ENCODE peak calls at places on chromosomes 13 and 19, in seven cellular contexts. I is heart left ventricle, Y is fibroblast of lung, A is hepatocyte, T is adrenal gland, Z is tibial artery, M is gastrocnemius medialis. F is an unnamed sample.

GRCh38 chr19:14410054-14410774 is 8.9 kb downstream of the DDX39A start:
- DNase-seq in M (no peak), T (no peak), Z (no peak), I (no peak), Y (no peak), A (no peak), F (peak; percentile 70)

GRCh38 chr19:46812898-46813569 is 24.6 kb upstream of the SLC1A5 start:
- DNase-seq in T (no peak), Y (no peak), A (no peak), M (no peak), Z (peak; percentile 92), I (no peak), F (no peak)

GRCh38 chr13:39918837-39919236 is 263.4 kb downstream of the COG6 start:
- DNase-seq in M (no peak), T (no peak), Z (no peak), Y (no peak), A (no peak), I (no peak), F (no peak)

GRCh38 chr13:20994441-20994821 is 67.0 kb downstream of the LATS2 start:
- DNase-seq in A (no peak), T (no peak), M (no peak), I (no peak), Z (no peak), Y (no peak), F (no peak)

GRCh38 chr13:113728571-113729054 is 30.4 kb upstream of the TMEM255B start:
- DNase-seq in M (no peak), Y (no peak), A (no peak), Z (no peak), I (no peak), T (no peak), F (peak; percentile 25)

GRCh38 chr13:112456138-112457056 is 80.2 kb downstream of the SPACA7 start:
- DNase-seq in Z (no peak), T (no peak), A (no peak), M (no peak), I (no peak), Y (no peak), F (no peak)

GRCh38 chr19:16628984-16629691 is 1.1 kb upstream of the MED26 start:
- DNase-seq in A (peak; percentile 70), M (peak; percentile 61), T (peak; percentile 68), I (peak; percentile 60), Y (peak; percentile 23), Z (no peak), F (no peak)

GRCh38 chr13:59157181-59157580 is 1006.5 kb downstream of the DIAPH3 start:
- DNase-seq in A (no peak), Y (peak; percentile 39), T (no peak), I (no peak), M (no peak), Z (no peak), F (no peak)

GRCh38 chr19:16121967-16122366 is 10.3 kb downstream of the RAB8A start:
- DNase-seq in Y (no peak), M (no peak), Z (no peak), A (no peak), T (no peak), I (no peak), F (no peak)

GRCh38 chr13:113758651-113759524 is at the start of gene TMEM255B:
- DNase-seq in A (peak; percentile 90), M (peak; percentile 58), Y (peak; percentile 66), I (peak; percentile 88), T (peak; percentile 89), Z (peak; percentile 93), F (peak; percentile 88)

GRCh38 chr13:27379694-27380596 is 44.5 kb upstream of the GTF3A start:
- DNase-seq in A (peak; percentile 87), M (peak; percentile 45), I (peak; percentile 20), Z (peak; percentile 66), T (no peak), Y (peak; percentile 18), F (peak; percentile 79)

GRCh38 chr19:13832096-13832495 is 36.9 kb downstream of the ZSWIM4 start:
- DNase-seq in Y (no peak), A (no peak), T (no peak), Z (no peak), I (no peak), M (no peak), F (no peak)

GRCh38 chr13:22915442-22916082 is 265.2 kb upstream of the SGCG start:
- DNase-seq in Z (no peak), M (no peak), Y (peak; percentile 65), T (peak; percentile 63), A (peak; percentile 77), I (no peak), F (peak; percentile 51)

GRCh38 chr13:76993021-76993420 is 1.1 kb downstream of the CLN5 start:
- DNase-seq in M (no peak), A (no peak), Y (peak; percentile 28), T (no peak), Z (no peak), I (no peak), F (no peak)

GRCh38 chr19:38644719-38645118 is 2.7 kb upstream of the ACTN4 start:
- DNase-seq in A (no peak), Y (no peak), T (no peak), I (no peak), M (no peak), Z (no peak), F (peak; percentile 67)

GRCh38 chr13:65966991-65967451 is 1263.1 kb downstream of the PCDH9 start:
- DNase-seq in Y (peak; percentile 36), T (no peak), Z (no peak), M (no peak), A (peak; percentile 44), I (no peak), F (no peak)

GRCh38 chr19:48812094-48812929 is 1.5 kb upstream of the BCAT2 start:
- DNase-seq in Z (peak; percentile 97), Y (peak; percentile 70), A (peak; percentile 93), T (peak; percentile 93), M (peak; percentile 95), I (peak; percentile 92), F (peak; percentile 92)

GRCh38 chr19:50333737-50334617 is 4.8 kb upstream of the KCNC3 start:
- DNase-seq in Z (no peak), A (peak; percentile 91), T (peak; percentile 58), Y (no peak), M (peak; percentile 13), I (peak; percentile 66), F (peak; percentile 85)

GRCh38 chr13:101292711-101293110 is 123.6 kb downstream of the NALCN start:
- DNase-seq in M (no peak), I (no peak), T (no peak), Y (peak; percentile 74), A (no peak), Z (no peak), F (no peak)

GRCh38 chr19:4581381-4582111 is 22.1 kb upstream of the SEMA6B start:
- DNase-seq in A (no peak), T (peak; percentile 33), Z (no peak), M (no peak), Y (peak; percentile 31), I (no peak), F (no peak)

GRCh38 chr19:49799798-49800376 is 13.2 kb downstream of the FUZ start:
- DNase-seq in Z (no peak), I (no peak), T (no peak), A (no peak), Y (no peak), M (no peak), F (no peak)

GRCh38 chr13:87570669-87571068 is 100.5 kb upstream of the SLITRK5 start:
- DNase-seq in A (no peak), M (no peak), T (no peak), I (no peak), Y (no peak), Z (no peak), F (no peak)

GRCh38 chr13:98490195-98490771 is 86.6 kb downstream of the STK24 start:
- DNase-seq in T (no peak), I (no peak), Y (no peak), M (no peak), A (peak; percentile 61), Z (no peak), F (no peak)

GRCh38 chr19:10290876-10291553 is 1.3 kb downstream of the ICAM5 start:
- DNase-seq in I (peak; percentile 47), T (peak; percentile 43), M (peak; percentile 32), A (peak; percentile 58), Y (no peak), Z (no peak), F (peak; percentile 73)

GRCh38 chr19:55461974-55462628 is 659 bp upstream of the ISOC2 start:
- DNase-seq in M (no peak), T (no peak), Y (peak; percentile 31), A (no peak), Z (no peak), I (no peak), F (no peak)

GRCh38 chr13:74226791-74227475 is 92.7 kb upstream of the KLF12 start:
- DNase-seq in T (no peak), Z (no peak), I (no peak), A (no peak), Y (peak; percentile 50), M (no peak), F (no peak)

GRCh38 chr13:94269557-94269956 is 209.9 kb downstream of the DCT start:
- DNase-seq in A (no peak), Z (no peak), Y (no peak), M (no peak), I (no peak), T (no peak), F (no peak)

GRCh38 chr19:38511074-38511708 is 77.7 kb downstream of the RYR1 start:
- DNase-seq in Z (no peak), Y (no peak), A (no peak), M (no peak), I (no peak), T (no peak), F (no peak)

GRCh38 chr13:50894042-50894441 is 15.5 kb upstream of the RNASEH2B start:
- DNase-seq in Y (no peak), A (no peak), M (no peak), T (no peak), Z (no peak), I (no peak), F (no peak)
- H3K4me3 ChIP-seq in Y (no peak overlapping the region), A (no peak overlapping the region), M (no peak overlapping the region), T (no peak overlapping the region), Z (no peak overlapping the region), I (no peak overlapping the region), F (no peak overlapping the region)

GRCh38 chr13:69585656-69586055 is 522.0 kb upstream of the ATXN8OS start:
- DNase-seq in A (no peak), Y (no peak), I (no peak), T (no peak), M (no peak), Z (no peak), F (no peak)
- TF ChIP-seq CTCF in A (peak; percentile 26), Y (no peak), I (no peak), T (no peak), M (no peak), Z (no peak), F (no peak)

GRCh38 chr13:75400775-75401174 is 81.2 kb downstream of the TBC1D4 start:
- DNase-seq in Z (no peak), A (no peak), T (no peak), Y (no peak), M (no peak), I (no peak), F (no peak)
- H3K9me3 ChIP-seq in Z (no peaks in the 10 kb centered on the region), A (no peaks in the 10 kb centered on the region), T (no peaks in the 10 kb centered on the region), Y (no peaks in the 10 kb centered on the region), M (no peaks in the 10 kb centered on the region), I (no peaks in the 10 kb centered on the region), F (no peaks in the 10 kb centered on the region)

DNA sequence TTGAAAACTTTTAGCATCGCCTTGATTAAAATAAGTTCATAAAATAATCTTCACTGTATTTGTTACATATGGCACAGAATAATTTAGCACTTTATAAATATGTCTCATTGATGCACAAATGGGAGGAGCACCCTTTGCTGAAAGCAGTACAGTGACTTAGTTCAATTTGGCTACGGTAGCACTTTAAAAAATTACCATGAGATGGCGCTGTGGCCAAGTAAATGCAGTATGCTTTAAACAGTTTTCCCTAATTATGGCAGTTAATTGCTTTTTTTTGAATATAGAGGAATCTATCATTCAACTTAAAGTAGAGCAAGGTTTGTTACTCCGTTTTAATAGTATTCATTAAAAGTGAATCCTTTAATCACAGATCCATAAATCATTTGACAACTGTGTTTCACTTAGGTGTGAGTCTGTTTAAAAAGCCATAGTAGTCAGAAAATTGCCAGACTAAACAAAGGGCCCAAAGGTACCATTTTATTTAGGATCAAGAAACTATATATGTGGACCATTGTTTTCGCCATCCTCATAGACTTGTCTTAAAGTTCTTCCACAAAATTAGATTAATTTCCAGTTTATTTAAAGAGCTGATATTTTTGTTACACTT is 34.7 kb upstream of the ESD start:
- DNase-seq in M (no peak), I (no peak), T (peak; percentile 13), Y (peak; percentile 41), Z (no peak), A (peak; percentile 66), F (no peak)
- H3K4me3 ChIP-seq in M (no peak overlapping the region), I (no peak overlapping the region), T (no peak overlapping the region), Y (no peak overlapping the region), Z (no peak overlapping the region), A (no peak overlapping the region), F (no peak overlapping the region)

F was measured in mucosa of descending colon.